ENCODE peak calls at places on chromosomes 16 and 17, in seven cellular contexts. V is HFFc6, P is GM13977, I is NCI-H748 treated with DMSO at 0.1 percent for 48 hours, F is head of caudate nucleus, B is NCI-H1092, D is D341Med. T is an unnamed sample.

GRCh38 chr17:17612085-17613022 is 20.8 kb upstream of the PEMT start:
- DNase-seq in V (no peak), P (no peak), B (no peak), D (no peak), F (no peak), I (no peak), T (no peak)

GRCh38 chr16:73361061-73361460 is 313.1 kb upstream of the ZFHX3 start:
- DNase-seq in V (no peak), B (no peak), D (no peak), I (no peak), F (no peak), P (no peak), T (no peak)

GRCh38 chr16:28981517-28981916 is 3.3 kb upstream of the LAT start:
- DNase-seq in P (peak), V (no peak), D (peak), B (no peak), F (no peak), I (no peak), T (no peak)

GRCh38 chr16:49516382-49517036 is 142.9 kb downstream of the C16orf78 start:
- DNase-seq in F (no peak), V (no peak), I (no peak), D (no peak), B (no peak), P (no peak), T (no peak)

GRCh38 chr16:12646490-12647274 is 157.0 kb downstream of the CPPED1 start:
- DNase-seq in D (no peak), I (no peak), V (peak), F (peak), B (no peak), P (peak), T (no peak)

GRCh38 chr17:35185849-35186248 is 8.3 kb downstream of the SLC35G3 start:
- DNase-seq in F (no peak), B (no peak), V (no peak), P (peak), I (no peak), D (no peak), T (no peak)

GRCh38 chr17:19955099-19955498 is 22.5 kb downstream of the AKAP10 start:
- DNase-seq in B (no peak), D (no peak), I (no peak), F (no peak), P (no peak), V (no peak), T (no peak)

GRCh38 chr17:15263206-15263579 is 1.9 kb downstream of the PMP22 start:
- DNase-seq in V (peak), B (no peak), D (peak), F (peak), P (no peak), I (no peak), T (no peak)

GRCh38 chr17:5798104-5798503 is 213.8 kb upstream of the NLRP1 start:
- DNase-seq in P (no peak), D (no peak), B (no peak), V (no peak), I (no peak), F (no peak), T (no peak)

GRCh38 chr17:74816883-74817620 is 40.9 kb upstream of the NAT9 start:
- DNase-seq in B (no peak), F (no peak), I (no peak), V (no peak), P (no peak), D (no peak), T (no peak)

GRCh38 chr17:47651704-47652103 is 2.0 kb downstream of the KPNB1 start:
- DNase-seq in D (no peak), P (no peak), V (no peak), F (no peak), I (no peak), B (no peak), T (no peak)

GRCh38 chr17:17205368-17206148 is 575 bp downstream of the PLD6 start:
- DNase-seq in I (peak), B (no peak), V (peak), F (peak), D (no peak), P (peak), T (no peak)

GRCh38 chr16:56600398-56600999 is 7.9 kb upstream of the MT2A start:
- DNase-seq in V (peak), F (peak), P (peak), I (peak), D (peak), B (peak), T (no peak)

GRCh38 chr16:86726340-86726739 is 148.0 kb downstream of the FOXL1 start:
- DNase-seq in D (no peak), V (no peak), P (no peak), I (no peak), F (no peak), B (no peak), T (no peak)

GRCh38 chr17:28743243-28744103 is at the start of gene TRAF4:
- DNase-seq in P (peak), F (peak), I (peak), D (peak), B (peak), V (peak), T (peak)

GRCh38 chr16:68272501-68273209 is 8.3 kb downstream of the SLC7A6 start:
- DNase-seq in V (no peak), B (no peak), F (no peak), D (no peak), P (no peak), I (no peak), T (peak)

GRCh38 chr16:66408181-66409048 is 18.7 kb upstream of the BEAN1 start:
- DNase-seq in I (no peak), V (peak), D (no peak), P (no peak), F (peak), B (no peak), T (no peak)

GRCh38 chr16:22672830-22673210 is 141.1 kb upstream of the HS3ST2 start:
- DNase-seq in P (no peak), I (no peak), B (no peak), F (no peak), V (no peak), D (no peak), T (no peak)

GRCh38 chr16:48160575-48160974 is 4.8 kb upstream of the ABCC12 start:
- DNase-seq in F (no peak), V (no peak), P (no peak), I (no peak), B (no peak), D (no peak), T (no peak)

GRCh38 chr17:66636111-66636510 is 198.8 kb upstream of the CACNG5 start:
- DNase-seq in V (peak), B (no peak), F (no peak), I (no peak), P (no peak), D (no peak), T (no peak)

GRCh38 chr16:49961087-49961486 is 63.9 kb upstream of the CNEP1R1 start:
- DNase-seq in F (no peak), B (peak), P (no peak), I (peak), D (no peak), V (peak), T (no peak)

GRCh38 chr17:20224379-20224778 is 215.2 kb downstream of the SPECC1 start:
- DNase-seq in I (no peak), F (no peak), P (no peak), B (no peak), D (no peak), V (no peak), T (no peak)

GRCh38 chr17:2796164-2797140 is at the start of gene RAP1GAP2:
- DNase-seq in I (no peak), F (peak), B (no peak), D (no peak), V (no peak), P (no peak), T (no peak)

GRCh38 chr16:19664166-19664565 is 53.9 kb downstream of the KNOP1 start:
- DNase-seq in I (no peak), F (no peak), V (no peak), P (no peak), D (no peak), B (no peak), T (no peak)

GRCh38 chr16:81366316-81366932 is 51.7 kb downstream of the GAN start:
- DNase-seq in P (peak), F (peak), I (peak), B (no peak), V (peak), D (peak), T (peak)

GRCh38 chr16:10876799-10877341 is at the start of gene CIITA:
- DNase-seq in D (no peak), B (no peak), F (peak), I (no peak), P (peak), V (peak), T (no peak)

GRCh38 chr16:65781855-65782254 is 584.6 kb upstream of the CDH5 start:
- DNase-seq in F (no peak), V (no peak), B (no peak), I (no peak), P (no peak), D (no peak), T (no peak)

GRCh38 chr17:45432405-45433113 is at the start of gene ARHGAP27:
- DNase-seq in I (no peak), D (no peak), V (no peak), P (peak), F (peak), B (no peak), T (no peak)

GRCh38 chr16:55710466-55710865 is 54.7 kb downstream of the SLC6A2 start:
- DNase-seq in I (no peak), F (no peak), V (no peak), P (no peak), D (no peak), B (no peak), T (no peak)

GRCh38 chr17:17536702-17537101 is 40.5 kb upstream of the RASD1 start:
- DNase-seq in I (no peak), D (no peak), F (no peak), P (no peak), V (no peak), B (no peak), T (no peak)

GRCh38 chr17:67492251-67492740 is 115.2 kb downstream of the PITPNC1 start:
- DNase-seq in V (no peak), F (no peak), B (no peak), I (no peak), P (no peak), D (no peak), T (no peak)

GRCh38 chr17:48816774-48817590 is at the start of gene TTLL6:
- DNase-seq in P (peak), I (peak), V (no peak), B (peak), F (peak), D (peak), T (peak)

GRCh38 chr16:3465911-3466584 is 22.6 kb downstream of the NAA60 start:
- DNase-seq in B (no peak), P (no peak), V (no peak), D (no peak), F (peak), I (no peak), T (no peak)